ENCODE peak calls at places on chromosomes 13 and 19, in six cellular contexts. C is testis, Z is lower leg skin, J is stomach, M is A549, N is adrenal gland. R is an unnamed sample.

GRCh38 chr13:73000027-73000674 is 58.7 kb upstream of the KLF5 start:
- DNase-seq in C (no peak), Z (no peak), J (no peak), M (no peak), N (no peak), R (no peak)

GRCh38 chr13:30037766-30038165 is 187.3 kb upstream of the UBL3 start:
- DNase-seq in C (no peak), Z (no peak), J (no peak), M (no peak), N (no peak), R (no peak)

GRCh38 chr13:28355822-28356371 is 139.0 kb downstream of the FLT1 start:
- DNase-seq in C (no peak), Z (no peak), J (no peak), M (no peak), N (no peak), R (no peak)

GRCh38 chr13:93262729-93263128 is 36.1 kb downstream of the GPC6 start:
- DNase-seq in C (no peak), Z (no peak), J (no peak), M (no peak), N (no peak), R (no peak)

GRCh38 chr19:38664503-38665211 is 17.2 kb downstream of the ACTN4 start:
- DNase-seq in C (no peak), Z (no peak), J (no peak), M (no peak), N (no peak), R (no peak)

GRCh38 chr19:32651729-32652140 is 23.2 kb downstream of the ANKRD27 start:
- DNase-seq in C (no peak), Z (no peak), J (peak), M (peak), N (no peak), R (peak)

GRCh38 chr13:45833242-45833641 is 18.3 kb downstream of the SIAH3 start:
- DNase-seq in C (no peak), Z (no peak), J (no peak), M (no peak), N (no peak), R (no peak)

GRCh38 chr19:2478324-2478755 is 2.4 kb downstream of the GADD45B start:
- DNase-seq in C (peak), Z (peak), J (peak), M (no peak), N (no peak), R (peak)

GRCh38 chr19:41296323-41296935 is 13.5 kb upstream of the CCDC97 start:
- DNase-seq in C (no peak), Z (no peak), J (no peak), M (no peak), N (no peak), R (no peak)

GRCh38 chr13:50589139-50589538 is 254.4 kb downstream of the DLEU7 start:
- DNase-seq in C (no peak), Z (no peak), J (no peak), M (no peak), N (peak), R (no peak)

GRCh38 chr13:34372581-34372980 is 554.6 kb downstream of the RFC3 start:
- DNase-seq in C (no peak), Z (no peak), J (no peak), M (peak), N (no peak), R (no peak)

GRCh38 chr19:22052644-22053013 is 345 bp downstream of the ZNF257 start:
- DNase-seq in C (peak), Z (no peak), J (no peak), M (no peak), N (peak), R (no peak)

GRCh38 chr19:46616631-46617322 is 8.1 kb downstream of the PTGIR start:
- DNase-seq in C (peak), Z (no peak), J (peak), M (peak), N (peak), R (no peak)

GRCh38 chr13:19153782-19154450 is 27.7 kb downstream of the TUBA3C start:
- DNase-seq in C (peak), Z (no peak), J (no peak), M (no peak), N (no peak), R (no peak)

GRCh38 chr13:37381502-37381901 is 217.1 kb downstream of the POSTN start:
- DNase-seq in C (no peak), Z (no peak), J (no peak), M (no peak), N (no peak), R (no peak)

GRCh38 chr13:84843368-84843767 is 955.9 kb downstream of the SLITRK6 start:
- DNase-seq in C (no peak), Z (no peak), J (no peak), M (no peak), N (no peak), R (no peak)
- TF ChIP-seq POLR2A in C (no peak), Z (no peak), J (no peak), M (no peak), N (no peak), R (no peak)

GRCh38 chr19:6738726-6739389 is 622 bp upstream of the TRIP10 start:
- DNase-seq in C (peak), Z (peak), J (peak), M (no peak), N (peak), R (peak)
- TF ChIP-seq CTCF in C (no peak), Z (peak), J (no peak), M (peak), N (no peak), R (peak)

GRCh38 chr19:4009990-4010807 is 2.7 kb downstream of the PIAS4 start:
- DNase-seq in C (peak), Z (no peak), J (no peak), M (no peak), N (no peak), R (peak)

GRCh38 chr19:4007836-4008539 is 452 bp downstream of the PIAS4 start:
- DNase-seq in C (peak), Z (no peak), J (no peak), M (no peak), N (peak), R (no peak)

GRCh38 chr19:4012092-4012974 is 4.8 kb downstream of the PIAS4 start:
- DNase-seq in C (no peak), Z (no peak), J (peak), M (no peak), N (no peak), R (no peak)

GRCh38 chr19:4010808-4011110 is 3.2 kb downstream of the PIAS4 start:
- DNase-seq in C (no peak), Z (no peak), J (no peak), M (no peak), N (no peak), R (no peak)

GRCh38 chr19:4007021-4007835 is at the start of gene PIAS4:
- DNase-seq in C (peak), Z (peak), J (peak), M (peak), N (peak), R (peak)
- TF ChIP-seq POLR2A in C (no peak), Z (no peak), J (no peak), M (peak), N (peak), R (no peak)

DNA sequence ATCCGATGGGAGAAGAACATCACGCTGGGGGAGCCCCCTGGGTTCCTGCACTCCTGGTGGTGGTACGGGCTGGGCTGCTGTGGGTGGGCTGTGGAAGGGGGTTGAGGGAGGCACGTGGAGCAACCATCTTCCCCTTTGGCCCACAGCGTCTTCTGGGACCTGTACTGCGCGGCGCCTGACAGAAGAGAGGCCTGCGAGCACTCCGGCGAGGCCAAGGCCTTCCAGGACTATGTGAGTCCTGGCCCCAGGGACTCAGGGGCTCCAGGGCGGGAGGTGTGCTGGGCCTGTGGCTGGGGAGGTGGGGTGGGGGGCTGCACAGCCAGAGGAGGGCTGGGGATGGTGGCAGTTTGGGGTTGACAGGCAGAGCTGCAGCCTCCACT is 8.5 kb downstream of the SSBP4 start:
- DNase-seq in C (no peak), Z (no peak), J (no peak), M (no peak), N (peak), R (no peak)
- TF ChIP-seq CTCF in C (no peak), Z (no peak), J (no peak), M (no peak), N (no peak), R (no peak)

DNA sequence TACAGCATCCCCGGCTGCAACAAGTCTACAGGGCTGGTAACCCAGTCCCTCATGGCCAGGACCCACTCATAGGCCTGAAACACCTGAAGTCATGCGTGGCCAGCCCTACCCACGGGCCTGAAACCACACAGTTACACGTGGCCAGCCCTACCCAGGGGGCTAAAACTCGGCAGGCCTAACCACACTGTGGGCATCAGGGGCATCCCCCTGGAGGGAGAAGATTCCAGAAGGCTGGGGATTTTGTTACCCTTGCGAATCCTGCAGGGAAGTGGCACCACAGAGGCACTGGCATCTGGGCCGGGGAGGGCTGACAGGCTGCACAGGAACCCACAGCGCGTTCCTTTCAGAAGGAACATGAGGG is 48.4 kb upstream of the C13orf46 start:
- DNase-seq in C (no peak), Z (no peak), J (no peak), M (no peak), N (no peak), R (no peak)
- TF ChIP-seq POLR2A in C (no peak), Z (no peak), J (no peak), M (no peak), N (no peak), R (no peak)

GRCh38 chr19:49502866-49503581 is 6.8 kb downstream of the RPS11 start:
- DNase-seq in C (peak), Z (no peak), J (peak), M (peak), N (no peak), R (no peak)
- TF ChIP-seq CTCF in C (peak), Z (peak), J (peak), M (peak), N (peak), R (peak)

GRCh38 chr19:12985049-12985776 is 10.1 kb upstream of the NFIX start:
- DNase-seq in C (peak), Z (peak), J (peak), M (no peak), N (no peak), R (peak)
- TF ChIP-seq POLR2A in C (no peak), Z (no peak), J (no peak), M (no peak), N (peak), R (peak)

DNA sequence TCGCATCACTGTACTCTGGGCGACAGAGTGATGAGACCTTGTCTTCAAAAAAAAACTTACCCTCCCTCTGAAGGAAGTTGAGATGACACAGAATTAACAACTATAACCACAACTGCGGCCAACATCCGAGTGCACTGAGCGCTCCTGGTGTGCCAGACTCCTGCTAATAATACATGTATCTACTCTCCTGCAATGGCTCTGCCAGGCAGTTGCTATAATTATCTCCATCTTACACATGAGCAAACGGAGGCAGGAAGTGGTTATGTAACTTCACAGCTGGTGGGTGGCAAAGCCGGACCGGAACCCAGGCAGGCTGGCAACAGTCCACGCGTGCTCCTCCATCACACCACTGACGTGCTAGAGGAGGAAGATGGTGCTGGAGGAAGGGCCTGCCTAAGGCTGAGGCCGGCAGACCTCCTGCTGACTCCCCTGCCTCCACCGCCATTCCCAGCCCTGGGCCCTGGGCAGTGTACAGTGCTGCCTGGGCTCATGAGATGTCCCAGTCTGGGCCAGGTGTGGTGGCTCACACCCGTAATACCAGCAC is 12.6 kb downstream of the XRCC1 start:
- DNase-seq in C (peak), Z (peak), J (peak), M (no peak), N (peak), R (peak)
- TF ChIP-seq CTCF in C (no peak), Z (no peak), J (no peak), M (no peak), N (no peak), R (no peak)

DNA sequence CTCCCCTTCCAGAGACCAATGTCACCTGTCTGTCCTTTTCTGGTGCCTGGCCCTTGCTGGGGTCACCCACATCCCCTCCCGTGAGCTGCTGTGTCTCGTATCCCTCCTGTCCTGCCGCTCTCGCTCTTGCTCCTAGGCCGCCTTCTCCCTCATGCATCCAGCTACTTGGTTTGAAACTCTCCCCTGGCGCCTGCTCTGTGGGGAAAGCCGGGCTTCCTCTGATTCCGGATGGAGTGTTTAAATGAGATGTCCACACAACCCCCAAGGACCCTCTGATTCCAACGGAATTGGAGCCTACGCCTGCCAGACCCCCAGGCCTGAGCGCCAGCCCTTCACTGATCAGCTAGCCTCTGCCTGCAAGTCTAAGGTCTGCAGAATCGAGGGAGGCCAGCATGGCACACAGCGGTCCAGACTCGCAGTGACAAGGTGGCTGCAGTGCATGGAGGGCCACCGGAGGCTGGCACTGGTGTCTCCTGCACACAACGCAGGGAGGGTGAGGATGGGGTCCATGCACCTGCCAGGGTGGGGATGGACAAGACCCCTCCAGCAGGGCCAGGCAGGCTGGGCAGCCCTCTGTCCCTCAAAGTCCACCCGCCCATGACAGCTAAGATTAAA is 47.2 kb downstream of the RFX2 start:
- DNase-seq in C (peak), Z (no peak), J (no peak), M (no peak), N (peak), R (no peak)
- TF ChIP-seq POLR2A in C (no peak), Z (no peak), J (no peak), M (no peak), N (no peak), R (no peak)

GRCh38 chr19:54095136-54095858 is 5.3 kb downstream of the OSCAR start:
- DNase-seq in C (no peak), Z (no peak), J (no peak), M (no peak), N (no peak), R (no peak)

GRCh38 chr19:54100560-54100959 is at the start of gene OSCAR:
- DNase-seq in C (no peak), Z (no peak), J (no peak), M (no peak), N (no peak), R (no peak)

GRCh38 chr19:54102421-54103169 is at the start of gene NDUFA3:
- DNase-seq in C (peak), Z (peak), J (peak), M (peak), N (peak), R (peak)

GRCh38 chr19:54094601-54095000 is 6.0 kb downstream of the OSCAR start:
- DNase-seq in C (peak), Z (no peak), J (no peak), M (no peak), N (no peak), R (no peak)

GRCh38 chr19:54096642-54097106 is 3.9 kb downstream of the OSCAR start:
- DNase-seq in C (peak), Z (no peak), J (no peak), M (peak), N (no peak), R (no peak)
- TF ChIP-seq CTCF in C (peak), Z (no peak), J (no peak), M (no peak), N (no peak), R (no peak)

R was measured in gastrocnemius medialis.